ENCODE peak calls at places on chromosomes 2 and 18, in seven cellular contexts. J, Q, Z, G, H, O and W are unnamed samples.

GRCh38 chr2:222320441-222321395 is 21.9 kb upstream of the PAX3 start:
- DNase-seq in J (peak; percentile 30), Q (no peak), Z (no peak), G (no peak), H (no peak), O (no peak), W (no peak)

GRCh38 chr2:105100064-105100840 is 62.4 kb downstream of the MRPS9 start:
- DNase-seq in J (peak; percentile 56), Q (no peak), Z (no peak), G (no peak), H (no peak), O (no peak), W (no peak)

GRCh38 chr18:35441857-35442595 is 55.7 kb downstream of the INO80C start:
- DNase-seq in J (no peak), Q (no peak), Z (no peak), G (no peak), H (no peak), O (no peak), W (no peak)

GRCh38 chr2:205477016-205477705 is 205.1 kb upstream of the NRP2 start:
- DNase-seq in J (no peak), Q (no peak), Z (no peak), G (no peak), H (no peak), O (no peak), W (no peak)

GRCh38 chr2:25323042-25323514 is 18.6 kb downstream of the DNMT3A start:
- DNase-seq in J (peak; percentile 66), Q (peak; percentile 82), Z (peak; percentile 63), G (no peak), H (peak; percentile 85), O (no peak), W (no peak)

GRCh38 chr2:237707859-237708398 is 80.5 kb downstream of the LRRFIP1 start:
- DNase-seq in J (no peak), Q (no peak), Z (no peak), G (peak; percentile 61), H (no peak), O (no peak), W (no peak)

GRCh38 chr2:189291460-189291859 is 111.9 kb upstream of the COL5A2 start:
- DNase-seq in J (no peak), Q (no peak), Z (no peak), G (no peak), H (no peak), O (no peak), W (no peak)

GRCh38 chr2:240558229-240558885 is 569 bp upstream of the ANKMY1 start:
- DNase-seq in J (peak; percentile 18), Q (no peak), Z (no peak), G (no peak), H (peak; percentile 5), O (no peak), W (no peak)

GRCh38 chr18:36176739-36177138 is 10.6 kb upstream of the MOCOS start:
- DNase-seq in J (no peak), Q (no peak), Z (no peak), G (peak; percentile 34), H (no peak), O (no peak), W (no peak)

GRCh38 chr18:77671456-77672167 is 422.0 kb downstream of the GALR1 start:
- DNase-seq in J (no peak), Q (no peak), Z (no peak), G (no peak), H (peak; percentile 59), O (no peak), W (no peak)

GRCh38 chr18:79542876-79543750 is 136.5 kb upstream of the CTDP1 start:
- DNase-seq in J (no peak), Q (no peak), Z (no peak), G (no peak), H (peak; percentile 12), O (no peak), W (no peak)

GRCh38 chr18:62637807-62638687 is 77.3 kb upstream of the PHLPP1 start:
- DNase-seq in J (peak; percentile 70), Q (peak; percentile 63), Z (peak; percentile 29), G (peak; percentile 2), H (peak; percentile 66), O (no peak), W (no peak)

GRCh38 chr2:106129592-106129991 is 64.5 kb downstream of the UXS1 start:
- DNase-seq in J (no peak), Q (no peak), Z (no peak), G (no peak), H (no peak), O (no peak), W (no peak)

GRCh38 chr2:73746877-73747208 is 9.7 kb upstream of the TPRKB start:
- DNase-seq in J (no peak), Q (no peak), Z (no peak), G (no peak), H (no peak), O (no peak), W (no peak)

GRCh38 chr18:57846258-57846657 is 43.1 kb upstream of the ATP8B1 start:
- DNase-seq in J (no peak), Q (no peak), Z (no peak), G (peak; percentile 69), H (no peak), O (peak; percentile 56), W (no peak)

GRCh38 chr18:50797147-50797546 is 22.7 kb downstream of the MRO start:
- DNase-seq in J (no peak), Q (no peak), Z (no peak), G (no peak), H (no peak), O (no peak), W (no peak)

GRCh38 chr2:225487901-225488416 is 88.4 kb downstream of the NYAP2 start:
- DNase-seq in J (no peak), Q (no peak), Z (no peak), G (no peak), H (no peak), O (no peak), W (no peak)